ENCODE peak calls at places on chromosome 11, in ten cellular contexts. K is GM13977; B is CD4-positive, alpha-beta T cell; G is fibroblast of the aortic adventitia; T is hepatocyte; J is GM20000; N is mesothelial cell of epicardium; Z is heart right ventricle; U is tibial artery; A is pancreas. L is an unnamed sample.

GRCh38 chr11:46896719-46897406 is 21.5 kb downstream of the LRP4 start:
- DNase-seq in B (no peak), U (no peak), G (no peak), N (no peak), K (peak), T (peak), J (peak), A (no peak), Z (no peak), L (no peak)

GRCh38 chr11:117376517-117376916 is 48.9 kb downstream of the CEP164 start:
- DNase-seq in A (no peak), N (no peak), K (no peak), B (no peak), J (no peak), U (no peak), T (no peak), G (no peak), Z (no peak), L (no peak)

GRCh38 chr11:104490182-104490581 is 326.2 kb upstream of the PDGFD start:
- DNase-seq in Z (no peak), K (no peak), T (no peak), N (no peak), A (no peak), J (no peak), G (no peak), B (no peak), U (no peak), L (no peak)

GRCh38 chr11:7846003-7846402 is 49.3 kb upstream of the OR5P2 start:
- DNase-seq in A (no peak), J (no peak), B (no peak), G (no peak), T (no peak), N (no peak), U (no peak), Z (no peak), K (no peak), L (no peak)

GRCh38 chr11:75523811-75524401 is 1.8 kb downstream of the GDPD5 start:
- DNase-seq in J (peak), B (no peak), A (no peak), K (peak), G (no peak), T (no peak), U (no peak), Z (no peak), N (no peak), L (no peak)

GRCh38 chr11:45654242-45654641 is 11.2 kb downstream of the CHST1 start:
- DNase-seq in Z (no peak), K (no peak), J (no peak), N (no peak), T (no peak), B (no peak), U (no peak), A (peak), G (no peak), L (no peak)

GRCh38 chr11:74683941-74684481 is 47.2 kb downstream of the CHRDL2 start:
- DNase-seq in K (no peak), G (peak), B (no peak), A (peak), Z (no peak), U (no peak), T (no peak), J (no peak), N (no peak), L (no peak)

GRCh38 chr11:98455500-98456186 is 565.1 kb upstream of the CNTN5 start:
- DNase-seq in J (no peak), A (no peak), Z (no peak), K (no peak), T (no peak), N (no peak), U (no peak), B (no peak), G (no peak), L (no peak)

GRCh38 chr11:14275081-14275480 is 83.9 kb downstream of the RRAS2 start:
- DNase-seq in T (no peak), B (no peak), J (no peak), A (no peak), G (peak), U (no peak), N (no peak), K (no peak), Z (no peak), L (no peak)

GRCh38 chr11:65355776-65356393 is 1.3 kb downstream of the TIGD3 start:
- DNase-seq in A (no peak), N (no peak), K (no peak), T (no peak), B (no peak), J (no peak), Z (peak), U (no peak), G (peak), L (no peak)

GRCh38 chr11:57387284-57388030 is 3.0 kb downstream of the PRG2 start:
- DNase-seq in U (no peak), K (no peak), N (no peak), J (no peak), T (no peak), B (no peak), G (peak), Z (peak), A (no peak), L (no peak)

GRCh38 chr11:111299111-111300026 is 1.0 kb downstream of the POU2AF3 start:
- DNase-seq in J (peak), T (peak), N (no peak), Z (peak), G (peak), A (peak), U (peak), K (peak), B (no peak), L (peak)

GRCh38 chr11:10351768-10352641 is 47.1 kb downstream of the ADM start:
- DNase-seq in Z (peak), B (no peak), G (peak), T (peak), J (no peak), U (no peak), N (no peak), K (no peak), A (peak), L (no peak)

GRCh38 chr11:8357505-8357888 is 93.8 kb upstream of the LMO1 start:
- DNase-seq in T (no peak), J (no peak), G (no peak), N (no peak), K (no peak), B (no peak), Z (no peak), U (no peak), A (peak), L (no peak)

GRCh38 chr11:47617417-47617809 is 23.2 kb upstream of the C1QTNF4 start:
- DNase-seq in A (no peak), N (no peak), K (no peak), J (no peak), B (no peak), G (peak), T (no peak), U (no peak), Z (no peak), L (no peak)

DNA sequence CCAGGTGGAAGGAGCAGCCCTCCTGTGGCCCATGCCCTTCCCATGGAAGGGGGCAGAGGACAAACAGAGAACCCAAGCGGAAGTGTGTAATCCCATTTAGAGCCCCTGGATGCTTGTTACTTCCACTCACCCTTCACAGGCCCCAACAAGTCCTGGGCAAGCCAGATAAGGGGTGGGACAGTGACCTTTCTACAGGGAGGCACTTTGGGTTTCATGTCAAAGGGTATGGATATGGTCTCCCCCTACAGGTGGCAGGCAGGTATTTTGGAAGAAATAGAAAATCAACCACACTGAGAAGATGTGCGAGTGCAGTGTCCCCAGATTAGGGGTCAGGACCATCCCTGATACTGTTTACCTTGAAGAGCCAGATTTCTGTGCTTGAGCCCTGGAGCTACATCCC is 11.4 kb downstream of the MPEG1 start:
- DNase-seq in J (no peak), N (no peak), K (no peak), T (no peak), Z (no peak), U (no peak), G (no peak), A (no peak), B (no peak), L (no peak)
- TF ChIP-seq CTCF in J (no peak), N (peak), K (peak), T (peak), Z (no peak), U (no peak), G (no peak), A (no peak), B (no peak), L (peak)

DNA sequence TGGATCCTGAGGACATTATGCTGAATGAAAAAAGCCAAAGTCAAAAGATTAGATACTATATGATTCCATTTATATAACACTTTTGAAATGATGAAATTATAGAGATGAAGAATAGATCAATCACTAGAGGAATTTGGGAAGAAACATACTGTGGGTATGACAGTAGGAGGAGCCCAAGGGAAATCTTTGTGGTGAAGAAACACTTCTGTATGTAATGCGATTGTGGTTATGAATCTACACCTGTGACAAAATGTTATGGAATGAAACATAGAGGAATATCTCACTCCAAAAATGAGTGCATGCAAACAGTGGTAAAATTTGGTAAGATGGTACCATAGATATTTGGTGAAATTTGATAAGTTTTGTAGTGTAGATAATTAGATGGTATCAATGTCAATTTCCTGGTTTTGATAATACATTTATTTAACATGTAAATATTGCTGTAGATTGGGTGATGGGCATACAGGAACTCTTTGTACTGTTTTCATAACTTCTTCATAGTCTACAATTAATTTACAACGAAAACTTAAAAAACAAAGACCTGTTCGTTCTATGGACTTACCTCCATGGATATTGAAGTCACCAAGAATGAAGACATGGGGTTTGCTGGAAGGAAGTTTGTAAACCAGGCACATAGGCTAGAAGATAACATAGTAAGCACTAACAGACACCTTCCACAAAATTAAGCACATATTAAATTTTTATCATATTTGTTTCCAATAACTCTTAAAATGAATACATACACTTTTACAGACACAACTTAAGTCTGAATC is 11.5 kb downstream of the MRGPRX1 start:
- DNase-seq in N (no peak), T (no peak), K (no peak), G (no peak), B (no peak), A (no peak), J (no peak), Z (no peak), U (no peak), L (no peak)
- TF ChIP-seq CTCF in N (no peak), T (no peak), K (no peak), G (no peak), B (no peak), A (no peak), J (no peak), Z (no peak), U (no peak), L (no peak)

DNA sequence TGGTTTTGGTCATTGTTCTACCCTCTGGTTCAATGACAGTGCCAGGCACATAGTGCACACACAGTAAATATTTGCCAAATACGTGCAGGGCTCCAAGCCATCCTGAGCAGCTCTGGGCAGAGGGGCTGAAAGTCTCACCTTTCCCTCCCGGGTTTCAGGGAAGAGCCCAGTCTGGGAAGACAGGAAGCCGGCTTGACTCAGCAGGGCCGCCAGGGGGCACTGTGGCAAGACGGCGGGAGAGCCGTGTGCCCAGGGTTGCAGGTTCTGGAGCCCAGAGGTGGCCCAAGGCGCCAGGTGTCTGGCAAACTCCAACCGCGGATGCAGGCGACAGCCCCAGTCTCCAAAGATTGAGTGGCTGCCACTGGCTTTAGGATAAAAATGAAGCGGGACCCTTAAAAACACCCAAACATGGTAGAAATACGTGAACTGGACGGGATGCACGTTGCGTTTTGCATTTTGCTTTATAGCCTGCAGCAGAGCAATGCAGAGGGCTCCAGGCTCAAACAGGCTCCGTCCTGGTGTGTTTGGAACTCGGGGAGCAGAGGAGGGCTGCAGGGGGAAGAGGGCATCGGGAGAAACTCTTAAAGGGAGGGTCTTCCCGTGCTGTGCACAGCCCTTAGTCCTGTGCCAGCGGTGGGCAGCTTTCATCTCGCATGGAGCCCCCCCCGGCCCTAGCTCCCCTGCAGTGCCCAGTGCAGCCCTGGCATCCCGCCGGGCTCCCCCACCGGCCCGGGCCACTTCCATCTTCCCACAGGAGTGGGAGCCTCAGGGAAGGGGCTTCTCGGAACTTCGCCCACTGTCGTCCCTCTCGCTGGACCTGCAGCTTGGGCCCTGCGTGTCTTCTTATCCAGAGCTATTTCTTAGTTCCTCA is 10.7 kb downstream of the KRTAP5-5 start:
- DNase-seq in J (peak), U (no peak), Z (no peak), G (peak), K (peak), N (no peak), B (no peak), A (peak), T (peak), L (no peak)
- TF ChIP-seq CTCF in J (peak), U (peak), Z (peak), G (peak), K (peak), N (peak), B (peak), A (peak), T (peak), L (peak)

GRCh38 chr11:271316-271715 is 6.9 kb upstream of the NLRP6 start:
- DNase-seq in U (no peak), J (no peak), N (no peak), B (no peak), Z (no peak), A (no peak), K (no peak), G (no peak), T (no peak), L (no peak)

GRCh38 chr11:266676-267439 is 11.3 kb upstream of the NLRP6 start:
- DNase-seq in T (no peak), U (peak), K (no peak), N (no peak), G (no peak), A (no peak), Z (no peak), B (no peak), J (peak), L (no peak)

GRCh38 chr11:267491-267994 is 10.7 kb upstream of the NLRP6 start:
- DNase-seq in N (no peak), G (no peak), K (peak), U (peak), T (no peak), J (peak), A (no peak), B (no peak), Z (no peak), L (no peak)

GRCh38 chr11:270451-271208 is 7.6 kb upstream of the NLRP6 start:
- DNase-seq in Z (no peak), K (no peak), A (no peak), U (no peak), G (no peak), T (peak), N (no peak), J (no peak), B (no peak), L (no peak)

GRCh38 chr11:269146-269890 is 8.9 kb upstream of the NLRP6 start:
- DNase-seq in B (peak), J (peak), A (no peak), U (no peak), Z (no peak), G (no peak), T (no peak), N (no peak), K (peak), L (no peak)
- TF ChIP-seq CTCF in B (no peak), J (no peak), A (no peak), U (no peak), Z (no peak), G (no peak), T (no peak), N (no peak), K (no peak), L (no peak)

GRCh38 chr11:125114518-125114917 is 3.1 kb upstream of the TMEM218 start:
- DNase-seq in K (no peak), Z (no peak), G (no peak), U (no peak), A (no peak), T (no peak), N (no peak), B (no peak), J (no peak), L (no peak)
- TF ChIP-seq CTCF in K (no peak), Z (no peak), G (no peak), U (no peak), A (no peak), T (no peak), N (no peak), B (no peak), J (no peak), L (peak)

DNA sequence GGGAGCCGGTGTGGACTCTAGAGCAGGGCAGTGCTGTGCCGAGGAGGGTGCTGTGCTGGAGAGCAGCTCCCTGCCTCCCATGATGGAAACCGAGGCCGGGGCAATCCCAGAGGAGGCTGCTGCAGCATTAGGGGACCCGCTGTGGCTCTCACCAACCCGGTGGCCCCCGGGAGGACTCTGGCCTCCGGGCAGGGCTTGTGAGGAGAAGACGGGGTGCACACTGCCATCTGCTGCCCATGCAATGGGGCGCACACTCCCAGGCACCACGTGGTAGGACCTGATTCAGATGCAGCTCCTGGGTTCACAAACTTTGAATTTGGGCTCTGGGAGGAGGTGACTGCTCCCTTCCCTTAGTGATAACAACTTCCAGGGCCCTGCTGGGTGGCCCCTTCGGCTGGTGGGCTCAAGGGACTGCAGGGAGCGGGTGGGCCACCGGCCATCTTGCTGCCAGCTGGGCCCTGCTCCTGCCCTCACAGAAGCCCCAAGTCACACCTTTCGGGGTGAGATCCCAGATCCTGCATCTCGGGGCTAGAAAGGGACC is 93.8 kb upstream of the FGF3 start:
- DNase-seq in T (no peak), K (no peak), B (no peak), Z (no peak), A (peak), U (peak), G (peak), N (peak), J (no peak), L (no peak)
- TF ChIP-seq CTCF in T (peak), K (peak), B (no peak), Z (peak), A (no peak), U (no peak), G (peak), N (peak), J (no peak), L (peak)

DNA sequence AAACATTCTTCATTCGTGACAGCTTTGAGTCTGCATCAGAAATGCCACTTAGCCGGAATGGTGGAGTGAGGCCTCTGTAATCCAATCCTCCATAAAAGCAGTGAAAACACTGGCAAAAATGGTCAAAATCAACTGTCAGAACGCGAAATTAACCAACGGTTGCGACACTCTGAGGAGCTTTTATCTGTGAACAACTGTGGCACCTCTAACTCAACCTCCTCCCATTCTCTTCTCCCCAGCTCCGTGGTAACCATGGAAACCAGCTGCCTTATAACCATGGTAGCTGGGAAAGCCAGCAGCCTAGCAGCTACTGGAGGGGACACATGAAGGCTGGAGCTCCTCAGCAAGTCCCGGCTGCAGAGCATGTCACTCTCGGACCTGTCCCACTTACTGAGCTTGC is 20.3 kb downstream of the AP2A2 start:
- DNase-seq in K (no peak), B (no peak), U (no peak), N (no peak), J (no peak), T (peak), G (no peak), Z (no peak), A (no peak), L (no peak)
- TF ChIP-seq CTCF in K (no peak), B (no peak), U (no peak), N (no peak), J (no peak), T (no peak), G (no peak), Z (no peak), A (no peak), L (no peak)